ENCODE peak calls at places on chromosomes 12 and 14, in eight cellular contexts. A is Panc1, Y is NCI-H524, N is A549, X is GM19239, G is endothelial cell, C is NCI-H1105 treated with DMSO at 0.1 percent for 48 hours, S is non-pigmented ciliary epithelial cell. I is an unnamed sample.

GRCh38 chr14:35821546-35822411 is 4.4 kb upstream of the BRMS1L start:
- DNase-seq in A (peak), Y (peak), N (peak), X (no peak), G (peak), C (no peak), S (no peak), I (peak)

GRCh38 chr12:53495903-53496751 is 3.1 kb downstream of the MAP3K12 start:
- DNase-seq in A (no peak), Y (peak), N (peak), X (no peak), G (no peak), C (no peak), S (no peak), I (peak)

GRCh38 chr12:57454566-57455373 is at the start of gene INHBE:
- DNase-seq in A (no peak), Y (peak), N (no peak), X (no peak), G (no peak), C (no peak), S (peak), I (peak)

GRCh38 chr12:12210983-12211382 is 55.9 kb downstream of the LRP6 start:
- DNase-seq in A (no peak), Y (no peak), N (no peak), X (no peak), G (no peak), C (no peak), S (no peak), I (no peak)

GRCh38 chr12:76520348-76520747 is 39.2 kb downstream of the OSBPL8 start:
- DNase-seq in A (no peak), Y (no peak), N (no peak), X (no peak), G (no peak), C (no peak), S (no peak), I (no peak)

GRCh38 chr12:25670076-25671055 is 117.3 kb upstream of the LMNTD1 start:
- DNase-seq in A (no peak), Y (no peak), N (no peak), X (no peak), G (no peak), C (no peak), S (no peak), I (no peak)

GRCh38 chr12:93777249-93777648 is 100.1 kb downstream of the CRADD start:
- DNase-seq in A (no peak), Y (no peak), N (no peak), X (no peak), G (no peak), C (no peak), S (no peak), I (peak)

GRCh38 chr12:47039079-47039478 is 40.3 kb upstream of the PCED1B start:
- DNase-seq in A (no peak), Y (no peak), N (no peak), X (no peak), G (no peak), C (no peak), S (no peak), I (no peak)

GRCh38 chr12:84913151-84913550 is 552 bp upstream of the SLC6A15 start:
- DNase-seq in A (no peak), Y (no peak), N (no peak), X (no peak), G (peak), C (no peak), S (no peak), I (no peak)

GRCh38 chr12:71688961-71689570 is 3.2 kb downstream of the TMEM19 start:
- DNase-seq in A (no peak), Y (no peak), N (no peak), X (no peak), G (no peak), C (no peak), S (no peak), I (no peak)

GRCh38 chr12:131239384-131240094 is 285.8 kb downstream of the ADGRD1 start:
- DNase-seq in A (no peak), Y (no peak), N (no peak), X (no peak), G (no peak), C (no peak), S (no peak), I (no peak)

GRCh38 chr14:28494196-28494595 is 272.4 kb upstream of the FOXG1 start:
- DNase-seq in A (peak), Y (no peak), N (no peak), X (no peak), G (no peak), C (no peak), S (peak), I (peak)

GRCh38 chr12:4909397-4909733 is 340 bp upstream of the KCNA1 start:
- DNase-seq in A (no peak), Y (no peak), N (no peak), X (no peak), G (peak), C (peak), S (no peak), I (no peak)

GRCh38 chr12:89236237-89236636 is 116.1 kb downstream of the DUSP6 start:
- DNase-seq in A (no peak), Y (no peak), N (no peak), X (no peak), G (no peak), C (no peak), S (peak), I (peak)

GRCh38 chr12:6450869-6451347 is 934 bp upstream of the TAPBPL start:
- DNase-seq in A (no peak), Y (peak), N (no peak), X (no peak), G (no peak), C (no peak), S (no peak), I (no peak)

GRCh38 chr12:49838973-49839633 is 3.8 kb downstream of the BCDIN3D start:
- DNase-seq in A (no peak), Y (peak), N (peak), X (no peak), G (peak), C (peak), S (no peak), I (peak)

GRCh38 chr12:132597333-132598283 is 12.8 kb downstream of the LRCOL1 start:
- DNase-seq in A (no peak), Y (no peak), N (no peak), X (no peak), G (no peak), C (peak), S (no peak), I (peak)

GRCh38 chr12:32995623-32996022 is 99.0 kb upstream of the PKP2 start:
- DNase-seq in A (no peak), Y (no peak), N (no peak), X (no peak), G (no peak), C (no peak), S (peak), I (no peak)

I was measured in HCEC 1CT.